ENCODE peak calls at places on chromosome 4, in nine cellular contexts. R is NCI-H1092; D is HT1080; H is epithelial cell of esophagus; N is choroid plexus epithelial cell; G is stimulated activated CD4-positive, alpha-beta T cell treated with anti-CD3 and anti-CD28 coated beads, Interleukin-4, amount 100 ng/mL, for 1 hour; P is cardiac fibroblast; Q is DMS153; E is GM13977. Y is an unnamed sample.

GRCh38 chr4:127071443-127071842 is 561.3 kb upstream of the INTU start:
- DNase-seq in E (no peak), H (no peak), Q (no peak), P (no peak), G (no peak), R (no peak), N (no peak), D (no peak), Y (no peak)

GRCh38 chr4:13918110-13918509 is 290.6 kb upstream of the BOD1L1 start:
- DNase-seq in D (peak; percentile 94), H (peak; percentile 95), R (no peak), N (peak; percentile 97), Q (no peak), E (no peak), G (no peak), P (peak; percentile 99), Y (peak; percentile 97)

GRCh38 chr4:82811838-82812672 is 13.5 kb upstream of the SCD5 start:
- DNase-seq in P (no peak), N (peak; percentile 80), H (no peak), Q (peak; percentile 72), G (no peak), D (no peak), E (no peak), R (peak; percentile 48), Y (peak; percentile 60)

GRCh38 chr4:575281-576141 is 584 bp downstream of the TMEM271 start:
- DNase-seq in P (peak; percentile 49), R (peak; percentile 14), H (peak; percentile 89), D (no peak), E (peak; percentile 51), N (peak; percentile 80), G (peak; percentile 25), Q (no peak), Y (peak; percentile 65)

GRCh38 chr4:24915121-24915922 is 2.5 kb upstream of the CCDC149 start:
- DNase-seq in N (peak; percentile 37), H (peak; percentile 27), Q (no peak), G (no peak), P (peak; percentile 18), E (peak; percentile 7), D (no peak), R (peak; percentile 13), Y (no peak)

GRCh38 chr4:75598390-75598789 is 31.9 kb downstream of the CDKL2 start:
- DNase-seq in G (no peak), Q (no peak), P (peak; percentile 62), D (peak; percentile 57), E (peak; percentile 27), R (no peak), H (peak; percentile 4), N (peak; percentile 72), Y (peak; percentile 56)

GRCh38 chr4:4396628-4397440 is 9.9 kb downstream of the NSG1 start:
- DNase-seq in R (no peak), G (no peak), N (peak; percentile 63), P (no peak), H (no peak), E (no peak), Q (no peak), D (no peak), Y (peak; percentile 87)

GRCh38 chr4:2074588-2074987 is 15.5 kb downstream of the NAT8L start:
- DNase-seq in E (peak; percentile 21), Q (no peak), N (no peak), P (no peak), H (no peak), D (no peak), G (no peak), R (no peak), Y (no peak)

GRCh38 chr4:76850010-76850441 is 47.9 kb downstream of the SOWAHB start:
- DNase-seq in P (peak; percentile 98), G (no peak), D (peak; percentile 94), H (peak; percentile 96), R (no peak), E (no peak), Q (no peak), N (peak; percentile 96), Y (peak; percentile 80)

GRCh38 chr4:1026115-1026514 is 14.7 kb downstream of the FGFRL1 start:
- DNase-seq in P (peak; percentile 26), N (peak; percentile 25), D (no peak), R (no peak), E (peak; percentile 94), G (peak; percentile 43), H (peak; percentile 76), Q (no peak), Y (peak; percentile 31)

GRCh38 chr4:825969-826330 is at the start of gene CPLX1:
- DNase-seq in Q (no peak), N (no peak), R (peak; percentile 39), G (peak; percentile 35), D (no peak), E (peak; percentile 74), H (peak; percentile 19), P (no peak), Y (peak; percentile 24)

GRCh38 chr4:5660185-5660584 is 48.2 kb downstream of the EVC2 start:
- DNase-seq in P (peak; percentile 61), E (no peak), D (no peak), H (peak; percentile 62), G (no peak), N (peak; percentile 24), R (no peak), Q (no peak), Y (peak; percentile 32)

GRCh38 chr4:16055937-16056336 is 27.9 kb downstream of the PROM1 start:
- DNase-seq in G (no peak), Q (no peak), P (no peak), E (no peak), N (no peak), R (peak; percentile 72), D (no peak), H (no peak), Y (no peak)

GRCh38 chr4:25081866-25082471 is 51.2 kb upstream of the LGI2 start:
- DNase-seq in G (no peak), D (no peak), H (no peak), P (no peak), R (no peak), Q (no peak), N (no peak), E (no peak), Y (no peak)

GRCh38 chr4:78058591-78059523 is 1.7 kb downstream of the FRAS1 start:
- DNase-seq in R (peak; percentile 30), P (peak; percentile 22), H (peak; percentile 72), N (peak; percentile 20), Q (peak; percentile 23), G (no peak), E (peak; percentile 43), D (peak; percentile 55), Y (peak; percentile 36)

GRCh38 chr4:20464381-20464780 is 212.7 kb downstream of the SLIT2 start:
- DNase-seq in N (peak; percentile 86), H (peak; percentile 86), P (peak; percentile 73), E (no peak), D (peak; percentile 86), R (no peak), Q (no peak), G (no peak), Y (peak; percentile 15)

GRCh38 chr4:858136-858535 is 32.2 kb upstream of the CPLX1 start:
- DNase-seq in D (no peak), N (no peak), Q (no peak), H (no peak), E (no peak), G (no peak), P (no peak), R (no peak), Y (no peak)

GRCh38 chr4:121146530-121146929 is 17.6 kb downstream of the TNIP3 start:
- DNase-seq in R (no peak), D (no peak), N (peak; percentile 77), E (no peak), H (no peak), P (peak; percentile 39), G (no peak), Q (no peak), Y (no peak)

GRCh38 chr4:38034986-38035882 is 75.0 kb downstream of the PTTG2 start:
- DNase-seq in D (peak; percentile 51), Q (no peak), P (peak; percentile 85), H (peak; percentile 66), R (peak; percentile 41), E (peak; percentile 71), N (peak; percentile 84), G (no peak), Y (peak; percentile 67)

GRCh38 chr4:174435981-174436776 is 86.1 kb downstream of the HPGD start:
- DNase-seq in D (no peak), H (no peak), E (no peak), Q (no peak), N (no peak), P (no peak), R (no peak), G (no peak), Y (no peak)

GRCh38 chr4:55636622-55636999 is 513 bp upstream of the NMU start:
- DNase-seq in G (no peak), E (no peak), R (no peak), H (no peak), N (peak; percentile 3), Q (no peak), D (no peak), P (no peak), Y (peak; percentile 7)

GRCh38 chr4:43277003-43277402 is 384.5 kb downstream of the GRXCR1 start:
- DNase-seq in D (peak; percentile 67), H (peak; percentile 58), P (peak; percentile 25), R (no peak), E (no peak), G (no peak), N (peak; percentile 35), Q (no peak), Y (peak; percentile 60)

GRCh38 chr4:182179105-182179504 is 64.1 kb upstream of the TENM3 start:
- DNase-seq in E (no peak), G (no peak), Q (no peak), D (peak; percentile 63), R (peak; percentile 74), H (peak; percentile 64), P (peak; percentile 25), N (peak; percentile 88), Y (no peak)

GRCh38 chr4:112119358-112119783 is 25.9 kb upstream of the FAM241A start:
- DNase-seq in D (no peak), H (no peak), R (no peak), Q (no peak), G (no peak), P (no peak), E (peak; percentile 59), N (no peak), Y (no peak)

GRCh38 chr4:151403656-151404055 is 5.3 kb upstream of the FHIP1A start:
- DNase-seq in G (no peak), E (no peak), D (no peak), N (no peak), P (no peak), Q (no peak), H (no peak), R (no peak), Y (no peak)

GRCh38 chr4:109921384-109921808 is 8.7 kb downstream of the EGF start:
- DNase-seq in N (peak; percentile 63), H (peak; percentile 91), G (no peak), E (no peak), Q (no peak), R (no peak), D (peak; percentile 93), P (peak; percentile 84), Y (peak; percentile 96)